ENCODE peak calls at places on chromosomes 5 and 9, in six cellular contexts. G is gastrocnemius medialis, Q is prostate gland, N is Peyer's patch, E is breast epithelium, A is spleen. M is an unnamed sample.
A peak's percentile ranks its signal among the peaks of the same experiment; 100 is the strongest.

GRCh38 chr5:150601774-150602345 is 38.6 kb upstream of the SYNPO start:
- DNase-seq in E (no peak), A (peak; percentile 56), Q (no peak), N (peak; percentile 40), G (no peak), M (no peak)

GRCh38 chr9:108083160-108083559 is 593.6 kb upstream of the KLF4 start:
- DNase-seq in A (no peak), Q (no peak), E (no peak), N (no peak), G (no peak), M (no peak)

GRCh38 chr5:83472508-83473343 is 1.2 kb downstream of the VCAN start:
- DNase-seq in Q (no peak), E (peak; percentile 21), N (peak; percentile 51), G (peak; percentile 28), A (peak; percentile 76), M (no peak)

GRCh38 chr9:34334337-34334824 is 5.0 kb downstream of the NUDT2 start:
- DNase-seq in A (no peak), N (no peak), Q (no peak), G (no peak), E (no peak), M (no peak)

GRCh38 chr5:111461261-111461671 is 51.1 kb downstream of the STARD4 start:
- DNase-seq in E (no peak), A (no peak), N (no peak), Q (no peak), G (no peak), M (no peak)

GRCh38 chr5:154977409-154977808 is 36.1 kb upstream of the KIF4B start:
- DNase-seq in G (no peak), N (no peak), A (no peak), Q (no peak), E (no peak), M (no peak)

GRCh38 chr9:105930007-105930627 is 235.8 kb downstream of the TMEM38B start:
- DNase-seq in A (no peak), G (no peak), Q (no peak), N (no peak), E (no peak), M (no peak)

GRCh38 chr5:144333336-144333920 is 162.8 kb downstream of the KCTD16 start:
- DNase-seq in N (no peak), G (no peak), E (peak; percentile 47), A (no peak), Q (peak; percentile 37), M (no peak)

GRCh38 chr9:12640021-12640587 is 53.1 kb upstream of the TYRP1 start:
- DNase-seq in Q (no peak), A (no peak), E (no peak), G (no peak), N (no peak), M (no peak)

GRCh38 chr5:129460951-129461815 is 1.1 kb downstream of the ADAMTS19 start:
- DNase-seq in N (peak; percentile 76), G (peak; percentile 42), E (no peak), A (peak; percentile 74), Q (peak; percentile 5), M (peak; percentile 51)

GRCh38 chr9:136694163-136694864 is 7.1 kb upstream of the AGPAT2 start:
- DNase-seq in A (no peak), N (peak; percentile 87), Q (peak; percentile 42), G (peak; percentile 66), E (no peak), M (peak; percentile 79)

GRCh38 chr9:36849943-36850342 is 184.1 kb downstream of the PAX5 start:
- DNase-seq in N (no peak), G (no peak), E (no peak), A (no peak), Q (no peak), M (no peak)

GRCh38 chr5:39584921-39585320 is 160.1 kb upstream of the DAB2 start:
- DNase-seq in Q (no peak), N (no peak), G (no peak), E (no peak), A (no peak), M (no peak)

DNA sequence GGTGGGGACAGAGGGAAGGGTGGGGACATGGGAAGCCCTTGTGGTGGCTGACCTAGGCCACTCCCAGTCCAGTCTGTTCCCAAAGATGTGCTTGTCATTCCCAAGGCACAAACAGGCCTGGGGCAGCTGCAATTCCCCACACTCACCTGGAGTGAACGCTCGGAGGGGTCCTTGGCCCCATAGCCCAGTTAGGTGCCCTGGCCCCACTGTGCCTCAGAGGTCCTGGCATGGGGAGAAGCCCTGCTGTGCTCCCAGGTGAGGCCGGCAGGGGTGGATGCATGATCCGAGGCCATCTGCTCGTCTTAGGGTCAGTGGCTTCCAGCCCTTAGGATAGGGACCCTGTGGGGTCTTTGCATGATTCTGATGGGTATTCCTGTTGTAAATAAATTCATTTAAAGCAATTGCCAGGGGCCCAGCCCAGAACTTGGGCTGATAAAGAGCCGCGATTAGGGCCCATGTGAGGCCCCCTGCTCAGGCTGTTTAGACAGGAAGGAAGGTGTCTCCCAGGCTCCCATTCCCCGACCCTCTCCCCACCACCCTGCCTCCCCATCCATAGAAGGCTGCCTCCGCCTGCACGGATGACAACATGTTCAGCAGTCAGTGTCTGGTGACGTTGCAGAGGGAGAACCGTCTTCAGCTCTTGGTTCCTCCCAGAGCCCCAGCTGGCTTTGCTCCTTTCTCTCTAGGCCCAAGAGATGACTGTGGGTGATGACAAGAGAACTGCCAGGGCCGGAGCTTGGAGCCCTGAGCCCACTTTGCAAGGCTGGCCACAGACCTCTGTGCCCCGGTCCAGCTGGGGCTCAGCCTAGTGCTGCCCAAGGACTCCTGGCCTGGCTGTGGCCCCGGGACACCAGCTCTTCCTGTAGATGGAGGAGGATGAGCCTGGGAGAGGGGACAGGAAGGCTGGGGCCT is 28.4 kb upstream of the IRX4 start:
- DNase-seq in G (no peak), A (peak; percentile 62), Q (no peak), E (no peak), N (no peak), M (no peak)
- H3K27me3 ChIP-seq in G (no peaks in the 10 kb centered on the region), A (no peaks in the 10 kb centered on the region), Q (no peaks in the 10 kb centered on the region), E (no peaks in the 10 kb centered on the region), N (no peaks in the 10 kb centered on the region), M (peaks cover 2% of the 10 kb centered on the region)

GRCh38 chr9:5832543-5833529 is at the start of gene ERMP1:
- DNase-seq in A (peak; percentile 96), E (peak; percentile 61), G (peak; percentile 84), N (peak; percentile 93), Q (peak; percentile 79), M (peak; percentile 92)
- TF ChIP-seq POLR2A in A (no peak), E (peak; percentile 21), G (peak; percentile 71), N (peak; percentile 64), Q (peak; percentile 50), M (peak; percentile 79)

GRCh38 chr5:1242733-1243486 is 17.7 kb downstream of the SLC6A18 start:
- DNase-seq in E (no peak), Q (no peak), G (no peak), N (no peak), A (no peak), M (no peak)

GRCh38 chr5:1245901-1246576 is 20.9 kb downstream of the SLC6A18 start:
- DNase-seq in G (no peak), Q (no peak), E (no peak), A (no peak), N (no peak), M (no peak)

GRCh38 chr5:1243487-1244152 is 18.4 kb downstream of the SLC6A18 start:
- DNase-seq in G (no peak), A (no peak), N (no peak), E (no peak), Q (no peak), M (no peak)

GRCh38 chr5:1244976-1245375 is 19.8 kb downstream of the SLC6A18 start:
- DNase-seq in Q (no peak), A (no peak), N (no peak), E (no peak), G (no peak), M (no peak)

GRCh38 chr5:1244255-1244654 is 19.1 kb downstream of the SLC6A18 start:
- DNase-seq in Q (no peak), N (no peak), E (no peak), G (no peak), A (no peak), M (no peak)
- H3K27me3 ChIP-seq in Q (peaks cover 14% of the 10 kb centered on the region), N (no peaks in the 10 kb centered on the region), E (peaks cover 4% of the 10 kb centered on the region), G (peaks cover 46% of the 10 kb centered on the region), A (peaks cover 3% of the 10 kb centered on the region), M (peaks cover 8% of the 10 kb centered on the region)

DNA sequence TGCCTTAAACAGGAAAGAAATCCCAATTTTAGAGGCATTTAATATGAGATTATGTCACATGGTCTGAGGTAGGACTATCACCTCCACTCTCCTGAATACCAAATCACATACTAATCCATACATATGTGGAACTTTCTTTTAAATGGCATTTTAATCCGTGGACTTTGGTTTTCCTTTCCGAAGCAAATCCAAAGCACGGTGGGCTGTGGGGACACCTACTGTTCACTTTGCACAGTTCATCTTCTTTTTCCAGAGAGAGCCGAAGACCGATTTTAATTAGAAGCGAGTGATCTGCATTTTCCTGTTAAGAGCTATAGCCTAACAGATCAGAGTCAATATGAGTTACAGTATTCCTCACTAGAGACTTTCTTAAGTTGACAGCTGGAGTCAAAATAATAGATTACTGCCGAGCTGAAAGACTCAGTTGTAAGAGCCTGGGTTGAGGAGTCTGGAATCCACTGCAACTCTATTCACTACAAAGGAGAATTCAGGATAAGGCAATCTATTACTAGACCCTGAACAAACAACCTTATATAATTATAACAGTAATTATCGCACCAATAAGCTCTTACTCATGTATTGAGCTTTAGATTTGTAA is 144.8 kb downstream of the TRPM6 start:
- DNase-seq in Q (no peak), A (no peak), N (no peak), G (no peak), E (no peak), M (no peak)
- TF ChIP-seq POLR2A in Q (no peak), A (no peak), N (no peak), G (no peak), E (no peak), M (no peak)

DNA sequence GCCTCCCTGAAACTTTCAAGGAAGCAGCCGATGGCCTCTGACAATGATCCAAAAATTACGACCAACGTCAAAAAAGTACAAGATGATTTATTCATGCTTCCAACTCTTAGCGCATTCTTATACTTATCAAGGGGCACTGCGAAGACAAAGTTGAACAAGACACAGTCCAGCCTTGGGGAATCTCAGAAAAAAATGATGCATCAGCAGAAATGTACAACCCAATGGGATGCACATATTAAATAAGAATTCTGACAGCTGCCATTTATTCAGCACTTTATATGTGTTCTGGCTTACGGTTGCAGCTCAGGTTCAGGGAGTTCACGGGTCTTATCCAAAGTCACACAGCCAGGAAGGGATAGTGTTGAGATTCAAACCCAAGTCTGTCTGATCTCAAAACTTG is 96.0 kb upstream of the CPLX2 start:
- DNase-seq in Q (no peak), A (no peak), G (no peak), N (no peak), E (no peak), M (no peak)
- H3K27me3 ChIP-seq in Q (peaks cover 16% of the 10 kb centered on the region), A (no peaks in the 10 kb centered on the region), G (peaks cover 42% of the 10 kb centered on the region), N (peaks cover 5% of the 10 kb centered on the region), E (no peaks in the 10 kb centered on the region), M (peaks cover 57% of the 10 kb centered on the region)